ENCODE peak calls at places on chromosome 7, in ten cellular contexts. One of them, this sample, is unnamed. For H3K4me1 and H3K9me3, the result is how much of the 10 kb centered on the place peaks cover.

GRCh38 chr7:41955475-41956243 is 252.8 kb upstream of the INHBA start:
- DNase-seq in testis: peak
- DNase-seq in IMR-90: peak
- DNase-seq in A549: peak
- DNase-seq in A673: peak
- DNase-seq in neural progenitor cell: peak
- DNase-seq in endodermal cell: peak
- DNase-seq in mucosa of descending colon: peak
- DNase-seq in stomach: peak
- DNase-seq in prostate gland: peak
- DNase-seq in this sample: peak

GRCh38 chr7:18257711-18258110 is 230.1 kb upstream of the PRPS1L1 start:
- DNase-seq in A673: no peak
- DNase-seq in IMR-90: peak
- DNase-seq in A549: no peak
- DNase-seq in mucosa of descending colon: no peak
- DNase-seq in testis: no peak
- DNase-seq in endodermal cell: no peak
- DNase-seq in stomach: no peak
- DNase-seq in prostate gland: no peak
- DNase-seq in neural progenitor cell: no peak
- DNase-seq in this sample: no peak

GRCh38 chr7:151368136-151368571 is 26.5 kb downstream of the NUB1 start:
- DNase-seq in A673: peak
- DNase-seq in mucosa of descending colon: peak
- DNase-seq in stomach: peak
- DNase-seq in endodermal cell: peak
- DNase-seq in IMR-90: peak
- DNase-seq in prostate gland: peak
- DNase-seq in A549: peak
- DNase-seq in neural progenitor cell: peak
- DNase-seq in testis: peak
- DNase-seq in this sample: peak

GRCh38 chr7:67732898-67733297 is 736.3 kb downstream of the TYW1 start:
- DNase-seq in IMR-90: no peak
- DNase-seq in stomach: no peak
- DNase-seq in prostate gland: no peak
- DNase-seq in testis: no peak
- DNase-seq in neural progenitor cell: no peak
- DNase-seq in endodermal cell: no peak
- DNase-seq in mucosa of descending colon: no peak
- DNase-seq in A673: no peak
- DNase-seq in A549: no peak
- DNase-seq in this sample: no peak

GRCh38 chr7:153061913-153062528 is 302.5 kb downstream of the ACTR3B start:
- DNase-seq in endodermal cell: peak
- DNase-seq in testis: peak
- DNase-seq in stomach: no peak
- DNase-seq in mucosa of descending colon: no peak
- DNase-seq in neural progenitor cell: peak
- DNase-seq in A549: peak
- DNase-seq in A673: peak
- DNase-seq in IMR-90: no peak
- DNase-seq in prostate gland: no peak
- DNase-seq in this sample: no peak

GRCh38 chr7:1422512-1423265 is 36.6 kb downstream of the MICALL2 start:
- DNase-seq in neural progenitor cell: no peak
- DNase-seq in A673: peak
- DNase-seq in A549: no peak
- DNase-seq in testis: no peak
- DNase-seq in mucosa of descending colon: peak
- DNase-seq in IMR-90: no peak
- DNase-seq in endodermal cell: no peak
- DNase-seq in prostate gland: no peak
- DNase-seq in stomach: peak
- DNase-seq in this sample: no peak

GRCh38 chr7:78020131-78020873 is 221.7 kb downstream of the PHTF2 start:
- DNase-seq in testis: peak
- DNase-seq in endodermal cell: peak
- DNase-seq in mucosa of descending colon: no peak
- DNase-seq in prostate gland: peak
- DNase-seq in A673: peak
- DNase-seq in IMR-90: peak
- DNase-seq in neural progenitor cell: peak
- DNase-seq in stomach: peak
- DNase-seq in A549: peak
- DNase-seq in this sample: peak

GRCh38 chr7:112573302-112574039 is 92.7 kb downstream of the LSMEM1 start:
- DNase-seq in mucosa of descending colon: no peak
- DNase-seq in testis: no peak
- DNase-seq in endodermal cell: no peak
- DNase-seq in stomach: no peak
- DNase-seq in A673: peak
- DNase-seq in IMR-90: peak
- DNase-seq in prostate gland: no peak
- DNase-seq in neural progenitor cell: no peak
- DNase-seq in A549: no peak
- DNase-seq in this sample: no peak

GRCh38 chr7:157622000-157622399 is 285.2 kb downstream of the DNAJB6 start:
- DNase-seq in testis: no peak
- DNase-seq in endodermal cell: no peak
- DNase-seq in neural progenitor cell: no peak
- DNase-seq in stomach: no peak
- DNase-seq in A549: no peak
- DNase-seq in IMR-90: no peak
- DNase-seq in prostate gland: no peak
- DNase-seq in mucosa of descending colon: no peak
- DNase-seq in A673: no peak
- DNase-seq in this sample: no peak

DNA sequence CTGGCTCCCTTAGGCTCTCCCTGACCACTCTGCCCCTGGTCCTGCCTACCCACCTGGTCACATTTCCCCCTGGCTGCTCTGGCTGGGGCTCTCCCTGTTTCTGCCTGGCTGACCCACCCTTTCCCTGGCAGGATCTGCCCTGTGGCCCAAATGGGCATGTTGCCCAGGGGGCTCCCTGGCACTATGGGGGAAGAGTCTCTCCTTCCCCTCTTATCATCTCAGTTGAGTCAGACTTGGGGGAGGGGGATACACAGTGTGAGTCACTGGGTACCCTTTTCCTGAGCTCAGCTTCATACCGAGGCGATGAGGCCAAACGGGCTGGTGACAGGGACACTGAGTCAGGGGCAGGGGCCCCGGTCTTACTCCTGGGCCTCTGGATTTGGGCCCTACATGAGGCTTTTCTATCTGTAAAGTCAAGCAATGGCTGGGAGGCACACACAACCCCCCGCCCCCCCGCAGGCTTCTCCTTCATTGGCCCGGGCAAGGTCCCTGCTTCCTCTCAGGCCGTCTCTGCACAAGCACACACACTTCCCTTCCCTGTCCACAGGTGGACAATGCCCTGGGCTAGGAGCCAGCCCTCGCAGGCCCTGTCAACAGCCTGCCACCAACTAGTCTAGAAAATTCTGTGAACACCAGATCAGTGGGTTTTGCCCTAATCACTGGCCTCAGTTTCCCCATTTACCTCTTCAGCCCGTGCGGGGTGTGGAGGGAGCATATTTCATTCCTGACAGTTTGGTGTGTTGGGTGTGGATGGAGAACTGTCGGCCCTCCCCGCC is 627 bp upstream of the FLNC start:
- DNase-seq in endodermal cell: peak
- DNase-seq in neural progenitor cell: peak
- DNase-seq in A549: no peak
- DNase-seq in mucosa of descending colon: no peak
- DNase-seq in testis: no peak
- DNase-seq in IMR-90: peak
- DNase-seq in stomach: peak
- DNase-seq in A673: no peak
- DNase-seq in prostate gland: no peak
- DNase-seq in this sample: peak
- H3K4me3 ChIP-seq in endodermal cell: no peak
- H3K4me3 ChIP-seq in neural progenitor cell: peak
- H3K4me3 ChIP-seq in A549: peak
- H3K4me3 ChIP-seq in mucosa of descending colon: no peak
- H3K4me3 ChIP-seq in testis: no peak
- H3K4me3 ChIP-seq in IMR-90: peak
- H3K4me3 ChIP-seq in stomach: peak
- H3K4me3 ChIP-seq in A673: peak
- H3K4me3 ChIP-seq in prostate gland: peak
- H3K4me3 ChIP-seq in this sample: peak

DNA sequence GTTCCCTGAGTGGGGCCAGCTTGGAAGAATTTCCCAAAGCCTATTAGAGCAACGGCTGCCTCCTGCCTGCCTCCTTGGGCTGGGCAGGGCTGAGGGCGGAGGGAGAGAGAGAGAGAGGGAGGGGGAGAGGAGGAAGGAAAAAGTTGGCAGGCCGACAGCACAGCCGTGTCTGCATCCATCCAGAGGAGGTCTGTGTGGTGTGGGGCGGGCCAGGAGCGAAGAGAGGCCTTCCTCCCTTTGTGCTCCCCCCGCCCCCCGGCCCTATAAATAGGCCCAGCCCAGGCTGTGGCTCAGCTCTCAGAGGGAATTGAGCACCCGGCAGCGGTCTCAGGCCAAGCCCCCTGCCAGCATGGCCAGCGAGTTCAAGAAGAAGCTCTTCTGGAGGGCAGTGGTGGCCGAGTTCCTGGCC is at the start of gene AQP1:
- DNase-seq in IMR-90: no peak
- DNase-seq in neural progenitor cell: peak
- DNase-seq in testis: no peak
- DNase-seq in endodermal cell: no peak
- DNase-seq in prostate gland: no peak
- DNase-seq in mucosa of descending colon: peak
- DNase-seq in A549: no peak
- DNase-seq in A673: peak
- DNase-seq in stomach: no peak
- DNase-seq in this sample: no peak
- H3K4me1 ChIP-seq in IMR-90: under half
- H3K4me1 ChIP-seq in neural progenitor cell: under half
- H3K4me1 ChIP-seq in testis: under half
- H3K4me1 ChIP-seq in endodermal cell: under half
- H3K4me1 ChIP-seq in prostate gland: under half
- H3K4me1 ChIP-seq in mucosa of descending colon: under half
- H3K4me1 ChIP-seq in A549: under half
- H3K4me1 ChIP-seq in A673: under half
- H3K4me1 ChIP-seq in stomach: half or more
- H3K4me1 ChIP-seq in this sample: under half

DNA sequence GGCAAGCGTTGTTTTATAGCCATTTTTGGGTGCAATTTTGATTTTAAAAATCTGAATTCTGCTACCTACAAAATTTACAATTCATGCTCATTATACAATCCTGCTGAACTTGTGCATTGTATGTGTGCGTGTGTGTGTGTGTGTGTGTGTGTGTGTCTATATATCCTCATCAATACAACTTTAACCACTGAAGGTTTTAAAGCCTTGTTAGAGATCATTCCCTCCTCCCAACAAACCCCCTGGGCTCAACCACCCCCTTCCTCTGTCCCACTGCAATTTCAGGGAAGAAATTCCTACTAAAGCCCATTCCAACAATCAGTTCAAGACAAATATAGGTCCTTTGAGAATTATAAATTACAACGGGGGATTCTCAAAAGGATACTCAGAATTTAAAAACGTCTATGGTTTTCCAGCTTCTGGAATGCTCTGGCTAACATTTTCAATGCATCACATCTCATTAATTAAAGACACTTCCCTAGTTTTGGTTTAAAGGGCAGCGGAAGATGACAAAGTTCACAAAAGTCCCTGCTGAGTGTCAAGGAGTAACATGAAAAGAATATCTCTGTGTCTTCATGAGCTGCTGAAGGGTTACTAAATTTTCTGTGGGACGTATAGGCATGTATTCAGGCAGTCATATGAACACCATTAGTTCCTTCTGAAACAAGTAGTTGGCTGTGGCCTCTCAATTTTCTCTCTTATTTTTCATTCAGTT is 862 bp upstream of the SEMA3A start:
- DNase-seq in endodermal cell: no peak
- DNase-seq in testis: no peak
- DNase-seq in neural progenitor cell: no peak
- DNase-seq in A549: no peak
- DNase-seq in A673: no peak
- DNase-seq in stomach: no peak
- DNase-seq in IMR-90: no peak
- DNase-seq in mucosa of descending colon: no peak
- DNase-seq in prostate gland: no peak
- DNase-seq in this sample: peak
- H3K9me3 ChIP-seq in endodermal cell: under half
- H3K9me3 ChIP-seq in testis: under half
- H3K9me3 ChIP-seq in neural progenitor cell: under half
- H3K9me3 ChIP-seq in A549: under half
- H3K9me3 ChIP-seq in A673: under half
- H3K9me3 ChIP-seq in stomach: under half
- H3K9me3 ChIP-seq in IMR-90: under half
- H3K9me3 ChIP-seq in mucosa of descending colon: under half
- H3K9me3 ChIP-seq in prostate gland: under half
- H3K9me3 ChIP-seq in this sample: under half

GRCh38 chr7:36440880-36441279 is 51.2 kb downstream of the ANLN start:
- DNase-seq in mucosa of descending colon: no peak
- DNase-seq in A673: peak
- DNase-seq in neural progenitor cell: peak
- DNase-seq in endodermal cell: no peak
- DNase-seq in stomach: no peak
- DNase-seq in A549: peak
- DNase-seq in prostate gland: no peak
- DNase-seq in IMR-90: peak
- DNase-seq in testis: no peak
- DNase-seq in this sample: peak

GRCh38 chr7:36439624-36440023 is 50.0 kb downstream of the ANLN start:
- DNase-seq in endodermal cell: no peak
- DNase-seq in IMR-90: no peak
- DNase-seq in neural progenitor cell: no peak
- DNase-seq in A549: no peak
- DNase-seq in prostate gland: no peak
- DNase-seq in stomach: no peak
- DNase-seq in testis: no peak
- DNase-seq in mucosa of descending colon: no peak
- DNase-seq in A673: no peak
- DNase-seq in this sample: no peak

GRCh38 chr7:36441344-36442022 is 51.8 kb downstream of the ANLN start:
- DNase-seq in A673: no peak
- DNase-seq in IMR-90: no peak
- DNase-seq in mucosa of descending colon: no peak
- DNase-seq in A549: no peak
- DNase-seq in stomach: no peak
- DNase-seq in neural progenitor cell: peak
- DNase-seq in testis: no peak
- DNase-seq in prostate gland: no peak
- DNase-seq in endodermal cell: peak
- DNase-seq in this sample: no peak

DNA sequence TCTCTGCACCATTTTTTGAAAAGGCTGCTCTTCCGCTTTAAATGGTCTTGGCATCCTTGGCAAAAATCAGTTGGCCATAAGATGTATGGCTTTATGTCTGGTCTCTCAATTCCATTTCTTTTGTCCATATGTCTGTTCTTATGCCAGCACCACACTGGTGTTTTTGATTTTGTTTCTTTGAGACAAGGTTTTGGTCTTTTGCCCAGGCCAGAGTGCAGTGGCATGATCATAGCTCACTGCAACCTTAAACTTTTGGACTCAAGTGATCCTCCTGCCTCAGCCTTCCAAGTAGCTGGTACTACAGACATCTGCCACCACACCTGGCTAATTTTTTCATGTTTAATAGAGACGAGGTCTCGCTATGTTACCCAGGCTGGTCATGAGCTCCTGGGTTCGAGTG is 48.5 kb downstream of the ANLN start:
- DNase-seq in prostate gland: no peak
- DNase-seq in A673: no peak
- DNase-seq in testis: no peak
- DNase-seq in A549: no peak
- DNase-seq in endodermal cell: no peak
- DNase-seq in neural progenitor cell: no peak
- DNase-seq in IMR-90: no peak
- DNase-seq in mucosa of descending colon: no peak
- DNase-seq in stomach: no peak
- DNase-seq in this sample: no peak
- H3K4me3 ChIP-seq in prostate gland: no peak
- H3K4me3 ChIP-seq in A673: no peak
- H3K4me3 ChIP-seq in testis: no peak
- H3K4me3 ChIP-seq in A549: no peak
- H3K4me3 ChIP-seq in endodermal cell: no peak
- H3K4me3 ChIP-seq in neural progenitor cell: no peak
- H3K4me3 ChIP-seq in IMR-90: no peak
- H3K4me3 ChIP-seq in mucosa of descending colon: no peak
- H3K4me3 ChIP-seq in stomach: no peak
- H3K4me3 ChIP-seq in this sample: no peak